ENCODE peak calls at places on chromosome 20, in four cellular contexts. I, F, E and N are unnamed samples.

GRCh38 chr20:33732166-33732970 is 572 bp downstream of the ZNF341 start:
- DNase-seq in I (peak), E (no peak), F (peak), N (peak)

GRCh38 chr20:49447946-49448809 is 34.3 kb downstream of the KCNB1 start:
- DNase-seq in I (no peak), F (no peak), E (no peak), N (no peak)

GRCh38 chr20:13261460-13262301 is 40.6 kb downstream of the ISM1 start:
- DNase-seq in E (peak), F (peak), I (peak), N (no peak)

GRCh38 chr20:39338977-39339376 is 376.8 kb downstream of the DHX35 start:
- DNase-seq in I (no peak), F (no peak), E (no peak), N (peak)

GRCh38 chr20:407097-407952 is 774 bp upstream of the RBCK1 start:
- DNase-seq in F (peak), E (peak), I (peak), N (no peak)

GRCh38 chr20:33531047-33531877 is 41.4 kb downstream of the CBFA2T2 start:
- DNase-seq in E (peak), F (peak), I (no peak), N (no peak)

GRCh38 chr20:2038161-2038560 is 44.3 kb upstream of the PDYN start:
- DNase-seq in I (no peak), F (no peak), E (no peak), N (no peak)

GRCh38 chr20:11193241-11193640 is 519.4 kb upstream of the JAG1 start:
- DNase-seq in F (no peak), I (no peak), E (no peak), N (no peak)

GRCh38 chr20:57070296-57070695 is 196.1 kb downstream of the BMP7 start:
- DNase-seq in F (no peak), E (no peak), I (no peak), N (no peak)

GRCh38 chr20:20731945-20732296 is 19.5 kb upstream of the RALGAPA2 start:
- DNase-seq in I (no peak), E (no peak), F (no peak), N (no peak)

GRCh38 chr20:23585808-23586734 is 17.8 kb upstream of the CST9L start:
- DNase-seq in I (no peak), E (no peak), F (peak), N (no peak)

GRCh38 chr20:10352934-10353866 is 80.8 kb downstream of the MKKS start:
- DNase-seq in F (peak), E (no peak), I (no peak), N (no peak)

GRCh38 chr20:62143976-62144825 is 632 bp downstream of the SS18L1 start:
- DNase-seq in I (peak), F (peak), E (peak), N (no peak)

GRCh38 chr20:44429419-44430269 is 46.0 kb upstream of the TTPAL start:
- DNase-seq in F (no peak), I (no peak), E (no peak), N (no peak)

GRCh38 chr20:15339264-15339663 is 1001.9 kb upstream of the FLRT3 start:
- DNase-seq in F (no peak), I (no peak), E (no peak), N (no peak)

GRCh38 chr20:32681175-32682084 is 7.7 kb upstream of the C20orf203 start:
- DNase-seq in F (no peak), I (peak), E (peak), N (no peak)

GRCh38 chr20:63903796-63904570 is 9.1 kb downstream of the DNAJC5 start:
- DNase-seq in F (no peak), E (no peak), I (no peak), N (no peak)

GRCh38 chr20:9149087-9149486 is 80.2 kb downstream of the PLCB4 start:
- DNase-seq in F (no peak), I (peak), E (no peak), N (no peak)

GRCh38 chr20:44724423-44725091 is 9.4 kb downstream of the CCN5 start:
- DNase-seq in E (no peak), F (no peak), I (no peak), N (no peak)

GRCh38 chr20:50379991-50380696 is 130.0 kb upstream of the PTPN1 start:
- DNase-seq in I (no peak), F (no peak), E (no peak), N (no peak)

GRCh38 chr20:49508435-49509199 is 26.1 kb upstream of the KCNB1 start:
- DNase-seq in F (peak), I (peak), E (peak), N (peak)

GRCh38 chr20:58839474-58839874 is 11.2 kb downstream of the GNAS-AS1 start:
- DNase-seq in F (peak), I (peak), E (peak), N (no peak)

GRCh38 chr20:62739581-62740285 is 31.1 kb downstream of the NTSR1 start:
- DNase-seq in F (no peak), E (no peak), I (no peak), N (no peak)

GRCh38 chr20:59748555-59749292 is 144.4 kb downstream of the PHACTR3 start:
- DNase-seq in F (no peak), I (no peak), E (no peak), N (no peak)

GRCh38 chr20:35172434-35172806 is 548 bp downstream of the PROCR start:
- DNase-seq in F (no peak), E (peak), I (no peak), N (no peak)

GRCh38 chr20:58228484-58229197 is at the start of gene ANKRD60:
- DNase-seq in I (peak), F (no peak), E (peak), N (no peak)

GRCh38 chr20:36541227-36542018 is at the start of gene MYL9:
- DNase-seq in F (no peak), E (no peak), I (peak), N (no peak)

GRCh38 chr20:59784365-59785117 is 148.9 kb downstream of the SYCP2 start:
- DNase-seq in E (no peak), I (no peak), F (no peak), N (no peak)

GRCh38 chr20:1818247-1818840 is 76.9 kb upstream of the SIRPA start:
- DNase-seq in F (no peak), E (no peak), I (no peak), N (no peak)

GRCh38 chr20:63212792-63213191 is 3.1 kb downstream of the YTHDF1 start:
- DNase-seq in I (no peak), E (no peak), F (no peak), N (no peak)

GRCh38 chr20:35702051-35702823 is 3.0 kb downstream of the ROMO1 start:
- DNase-seq in F (no peak), I (no peak), E (no peak), N (no peak)

GRCh38 chr20:6142348-6142993 is 19.6 kb upstream of the FERMT1 start:
- DNase-seq in E (peak), F (peak), I (peak), N (peak)
- TF ChIP-seq NFIC in E (no peak), F (no peak), I (no peak), N (no peak)

GRCh38 chr20:53657732-53658131 is 64.1 kb upstream of the ZNF217 start:
- DNase-seq in F (no peak), E (peak), I (no peak), N (no peak)

GRCh38 chr20:53655909-53656652 is 62.4 kb upstream of the ZNF217 start:
- DNase-seq in I (no peak), E (no peak), F (no peak), N (no peak)

GRCh38 chr20:53658327-53658726 is 64.7 kb upstream of the ZNF217 start:
- DNase-seq in F (no peak), E (no peak), I (no peak), N (no peak)

GRCh38 chr20:53657289-53657678 is 63.6 kb upstream of the ZNF217 start:
- DNase-seq in F (no peak), I (no peak), E (no peak), N (no peak)

GRCh38 chr20:53656653-53657288 is 63.1 kb upstream of the ZNF217 start:
- DNase-seq in E (no peak), I (no peak), F (no peak), N (no peak)
- TF ChIP-seq NFIC in E (no peak), I (no peak), F (no peak), N (peak)

DNA sequence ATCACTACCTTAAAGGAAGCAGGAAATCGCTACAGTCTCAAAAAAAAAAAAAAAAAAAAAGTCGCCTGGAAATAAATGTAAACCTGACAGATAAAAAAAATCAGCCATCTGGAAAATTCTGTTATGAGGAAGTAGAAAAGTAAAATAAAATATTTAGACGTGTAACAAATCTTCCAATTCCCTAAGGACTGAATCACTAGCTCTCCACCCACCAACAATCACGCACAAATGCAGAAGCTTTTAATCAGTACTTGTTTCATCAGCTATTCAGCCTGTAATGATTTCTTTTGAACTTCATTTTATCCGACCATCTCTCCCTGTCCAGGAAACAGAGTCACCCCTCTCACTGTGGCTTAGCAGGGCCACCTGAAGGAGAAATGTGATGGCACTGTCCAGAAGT is 59.0 kb downstream of the SLC23A2 start:
- DNase-seq in E (no peak), F (no peak), I (no peak), N (no peak)
- TF ChIP-seq NFIC in E (no peak), F (no peak), I (no peak), N (no peak)

DNA sequence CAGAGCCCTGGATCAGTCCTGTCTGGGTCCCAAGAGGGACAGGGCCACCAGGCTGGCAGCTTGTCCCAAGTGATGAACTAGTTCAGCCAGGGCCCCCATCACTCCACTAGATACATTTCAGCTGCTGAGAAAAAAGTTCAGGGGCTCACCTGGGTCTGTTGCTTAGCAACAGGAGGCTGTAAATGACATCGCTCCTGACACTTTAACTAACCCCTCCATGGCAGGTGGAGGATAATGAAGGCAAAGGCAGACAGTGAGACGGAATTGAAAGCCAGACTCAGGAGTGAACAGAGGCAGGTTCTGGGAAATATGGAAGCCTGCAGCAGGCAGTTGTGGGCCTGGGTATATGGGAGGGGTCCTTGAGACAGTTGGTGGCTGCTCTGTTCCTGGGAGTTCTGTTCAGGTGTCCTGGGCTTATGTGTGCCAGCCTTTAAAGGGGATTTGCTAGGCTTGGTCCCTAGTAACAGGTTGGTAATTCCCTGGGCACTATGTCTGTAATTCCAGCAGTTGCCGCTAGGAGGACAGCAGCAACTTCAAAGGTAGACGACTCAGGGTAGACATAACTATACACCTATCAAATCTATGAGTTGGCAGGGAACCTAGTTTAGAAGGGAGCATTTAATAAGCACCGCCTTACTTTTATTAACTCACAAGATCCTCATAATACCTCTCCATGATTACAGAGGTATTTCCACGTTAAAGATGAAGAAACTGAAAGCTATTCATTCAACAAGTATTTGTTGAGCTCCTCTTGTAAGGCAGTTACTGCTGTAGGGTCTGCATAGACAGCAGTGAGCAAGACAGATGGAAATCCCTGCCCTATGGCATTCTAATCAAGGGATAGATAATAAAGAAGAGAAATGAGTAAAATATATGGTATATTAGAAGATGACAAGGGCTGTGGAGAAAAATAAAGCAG is 78.1 kb upstream of the CTNNBL1 start:
- DNase-seq in I (peak), E (peak), F (peak), N (no peak)
- TF ChIP-seq NFIC in I (no peak), E (no peak), F (no peak), N (no peak)

DNA sequence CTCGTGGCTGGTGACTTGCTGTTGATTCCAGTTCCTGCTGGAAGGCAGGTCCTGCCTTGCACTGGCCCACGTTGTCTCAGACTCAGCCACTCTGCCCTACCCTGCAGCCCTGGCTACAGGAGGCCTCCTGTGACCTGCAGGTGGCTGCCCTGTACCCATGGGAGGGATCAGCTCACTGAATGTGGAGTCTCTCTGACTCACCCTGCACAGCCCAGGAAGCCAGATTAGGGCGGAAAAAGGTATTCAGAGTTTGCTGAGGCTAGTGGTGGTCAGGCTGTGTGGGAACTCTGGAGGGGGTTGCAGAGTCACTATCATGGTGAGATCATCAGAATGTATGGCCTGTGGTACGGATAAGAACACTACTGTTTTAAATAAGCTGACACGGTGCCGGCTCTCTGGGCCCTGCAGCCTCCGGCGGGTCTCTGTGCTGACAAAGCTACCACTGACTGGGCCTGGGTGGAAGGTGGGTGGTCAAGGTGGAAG is 24.7 kb upstream of the PYGB start:
- DNase-seq in E (no peak), F (peak), I (peak), N (no peak)
- TF ChIP-seq NFIC in E (peak), F (no peak), I (no peak), N (no peak)